ENCODE peak calls at places on chromosome 18, in four cellular contexts. C is Right ventricle myocardium superior, H is memory B cell, F is activated T-cell treated with anti-CD3 and anti-CD28 coated beads for 24 hours. S is an unnamed sample.
A peak's percentile ranks its signal among the peaks of the same experiment; 100 is the strongest.

GRCh38 chr18:51342815-51343214 is 145.3 kb upstream of the MEX3C start:
- DNase-seq in C (no peak), H (no peak), F (no peak), S (no peak)

GRCh38 chr18:9658111-9658641 is 43.8 kb upstream of the PPP4R1 start:
- DNase-seq in C (no peak), H (no peak), F (no peak), S (no peak)

GRCh38 chr18:48825101-48825745 is 125.5 kb downstream of the SMAD7 start:
- DNase-seq in C (no peak), H (no peak), F (no peak), S (peak; percentile 40)

GRCh38 chr18:52118684-52119083 is 221.3 kb upstream of the DCC start:
- DNase-seq in C (no peak), H (no peak), F (no peak), S (no peak)

GRCh38 chr18:30971338-30971956 is 71.1 kb downstream of the DSC3 start:
- DNase-seq in C (no peak), H (no peak), F (no peak), S (no peak)

GRCh38 chr18:12408247-12408869 is 629 bp downstream of the PRELID3A start:
- DNase-seq in C (no peak), H (peak; percentile 34), F (no peak), S (no peak)

GRCh38 chr18:61953641-61954040 is 60.8 kb upstream of the RNF152 start:
- DNase-seq in C (no peak), H (no peak), F (no peak), S (no peak)

GRCh38 chr18:58105206-58105907 is 61.3 kb downstream of the NEDD4L start:
- DNase-seq in C (no peak), H (no peak), F (no peak), S (no peak)

GRCh38 chr18:8998481-8999217 is 103.8 kb upstream of the NDUFV2 start:
- DNase-seq in C (no peak), H (no peak), F (no peak), S (no peak)

GRCh38 chr18:9539283-9539682 is 64.0 kb downstream of the RALBP1 start:
- DNase-seq in C (no peak), H (no peak), F (no peak), S (no peak)

GRCh38 chr18:63511285-63511684 is 30.9 kb upstream of the SERPINB12 start:
- DNase-seq in C (no peak), H (no peak), F (no peak), S (no peak)

GRCh38 chr18:2901405-2901989 is 54.7 kb downstream of the EMILIN2 start:
- DNase-seq in C (peak; percentile 57), H (no peak), F (no peak), S (no peak)

GRCh38 chr18:9884090-9884489 is 1.7 kb upstream of the TXNDC2 start:
- DNase-seq in C (no peak), H (no peak), F (no peak), S (no peak)

GRCh38 chr18:59484796-59485328 is 125.8 kb upstream of the LMAN1 start:
- DNase-seq in C (no peak), H (no peak), F (no peak), S (no peak)

GRCh38 chr18:11322006-11322405 is 172.6 kb upstream of the PIEZO2 start:
- DNase-seq in C (no peak), H (no peak), F (no peak), S (no peak)